ENCODE peak calls at places on chromosomes 4 and X, in seven cellular contexts. H, A, G, N, C, R and X are unnamed samples.
A peak's percentile ranks its signal among the peaks of the same experiment; 100 is the strongest.

GRCh38 chr4:145565328-145565727 is 53.9 kb upstream of the MMAA start:
- DNase-seq in A (no peak), C (no peak), N (no peak), R (no peak), G (no peak), H (no peak), X (no peak)

GRCh38 chr4:182904271-182904761 is 12.9 kb downstream of the DCTD start:
- DNase-seq in G (no peak), N (no peak), A (no peak), H (no peak), R (no peak), C (no peak), X (no peak)

GRCh38 chr4:184699941-184700340 is 34.0 kb downstream of the CENPU start:
- DNase-seq in G (no peak), R (no peak), C (peak; percentile 43), A (no peak), N (no peak), H (no peak), X (no peak)

GRCh38 chr4:99087887-99088484 is 602 bp downstream of the ADH5 start:
- DNase-seq in G (peak; percentile 17), C (peak; percentile 92), H (no peak), R (no peak), N (peak; percentile 94), A (peak; percentile 84), X (no peak)

GRCh38 chr4:176635372-176636261 is 157.1 kb downstream of the VEGFC start:
- DNase-seq in G (no peak), A (peak; percentile 69), C (peak; percentile 94), H (no peak), N (peak; percentile 86), R (no peak), X (no peak)

GRCh38 chr4:111923786-111924185 is 221.5 kb upstream of the FAM241A start:
- DNase-seq in N (no peak), A (no peak), H (no peak), G (no peak), R (no peak), C (no peak), X (no peak)

GRCh38 chr4:149347139-149347538 is 468.5 kb downstream of the IQCM start:
- DNase-seq in C (peak; percentile 16), N (peak; percentile 51), A (no peak), H (no peak), R (no peak), G (no peak), X (no peak)

GRCh38 chr4:126071346-126072333 is 756.9 kb downstream of the FAT4 start:
- DNase-seq in N (peak; percentile 73), R (no peak), C (peak; percentile 87), A (peak; percentile 14), H (no peak), G (no peak), X (no peak)

GRCh38 chr4:86717651-86718050 is 123.5 kb downstream of the PTPN13 start:
- DNase-seq in C (no peak), A (no peak), N (no peak), H (no peak), G (no peak), R (no peak), X (no peak)

GRCh38 chrX:14616876-14617275 is 87.5 kb downstream of the GLRA2 start:
- DNase-seq in H (no peak), C (no peak), G (no peak), A (no peak), N (peak; percentile 14), R (no peak), X (no peak)

GRCh38 chrX:24339911-24340310 is 20.5 kb upstream of the SUPT20HL1 start:
- DNase-seq in G (no peak), A (no peak), H (no peak), N (no peak), R (no peak), C (no peak), X (no peak)

GRCh38 chr4:2365054-2365912 is 53.2 kb downstream of the ZFYVE28 start:
- DNase-seq in C (no peak), A (no peak), G (peak; percentile 6), N (no peak), R (no peak), H (peak; percentile 71), X (no peak)

GRCh38 chr4:139611391-139611790 is 54.2 kb upstream of the MGST2 start:
- DNase-seq in C (no peak), R (no peak), N (no peak), A (no peak), H (no peak), G (no peak), X (no peak)

GRCh38 chr4:174396599-174396998 is 112.9 kb downstream of the CEP44 start:
- DNase-seq in H (no peak), C (no peak), G (no peak), A (no peak), N (no peak), R (no peak), X (no peak)

GRCh38 chr4:183332447-183332846 is 10.2 kb upstream of the CLDN24 start:
- DNase-seq in C (no peak), H (no peak), R (no peak), A (no peak), G (no peak), N (no peak), X (no peak)

GRCh38 chrX:139020793-139021192 is 309.3 kb upstream of the FGF13 start:
- DNase-seq in R (no peak), C (no peak), H (no peak), N (no peak), G (no peak), A (no peak), X (no peak)

DNA sequence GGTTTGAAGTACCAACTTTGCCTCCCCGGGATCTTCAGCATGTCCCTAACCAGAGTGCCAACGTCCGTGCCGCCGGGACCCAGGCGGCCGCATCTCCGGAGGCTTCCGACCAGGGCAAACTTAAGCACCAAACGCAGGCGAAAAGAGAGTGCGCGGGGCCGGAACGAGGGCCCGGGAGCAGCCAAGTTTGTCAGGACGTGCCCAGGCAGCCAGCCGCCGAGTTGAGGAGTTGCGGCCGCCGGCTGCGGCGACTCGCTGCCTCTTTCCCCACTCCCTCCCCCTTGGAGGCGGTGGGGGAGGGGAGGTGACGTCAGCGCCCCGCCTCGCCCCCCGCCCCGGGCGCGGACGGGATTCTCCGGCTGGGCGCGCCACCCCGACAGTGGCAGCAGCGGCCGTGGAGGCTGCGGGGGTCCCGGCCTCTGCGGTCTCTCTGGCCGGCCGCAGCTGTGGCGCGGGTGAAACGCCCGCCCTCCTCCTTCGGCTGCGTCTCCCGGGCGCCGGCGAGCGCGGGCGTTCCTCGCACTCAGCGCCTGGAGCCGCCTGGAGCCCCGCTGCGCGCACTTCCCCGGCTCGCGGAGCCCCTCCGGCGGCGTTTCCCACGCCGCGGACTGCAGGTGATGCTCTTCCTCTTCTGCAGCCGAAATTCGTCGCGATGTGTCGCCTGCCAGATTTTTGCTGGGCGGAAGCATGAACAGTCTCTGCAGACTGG is 2.9 kb upstream of the FAT1 start:
- DNase-seq in N (peak; percentile 81), C (peak; percentile 83), H (peak; percentile 88), G (no peak), A (peak; percentile 30), R (peak; percentile 87), X (peak; percentile 81)
- TF ChIP-seq CTCF in N (no peak), C (no peak), H (no peak), G (no peak), A (no peak), R (peak; percentile 40), X (no peak)

DNA sequence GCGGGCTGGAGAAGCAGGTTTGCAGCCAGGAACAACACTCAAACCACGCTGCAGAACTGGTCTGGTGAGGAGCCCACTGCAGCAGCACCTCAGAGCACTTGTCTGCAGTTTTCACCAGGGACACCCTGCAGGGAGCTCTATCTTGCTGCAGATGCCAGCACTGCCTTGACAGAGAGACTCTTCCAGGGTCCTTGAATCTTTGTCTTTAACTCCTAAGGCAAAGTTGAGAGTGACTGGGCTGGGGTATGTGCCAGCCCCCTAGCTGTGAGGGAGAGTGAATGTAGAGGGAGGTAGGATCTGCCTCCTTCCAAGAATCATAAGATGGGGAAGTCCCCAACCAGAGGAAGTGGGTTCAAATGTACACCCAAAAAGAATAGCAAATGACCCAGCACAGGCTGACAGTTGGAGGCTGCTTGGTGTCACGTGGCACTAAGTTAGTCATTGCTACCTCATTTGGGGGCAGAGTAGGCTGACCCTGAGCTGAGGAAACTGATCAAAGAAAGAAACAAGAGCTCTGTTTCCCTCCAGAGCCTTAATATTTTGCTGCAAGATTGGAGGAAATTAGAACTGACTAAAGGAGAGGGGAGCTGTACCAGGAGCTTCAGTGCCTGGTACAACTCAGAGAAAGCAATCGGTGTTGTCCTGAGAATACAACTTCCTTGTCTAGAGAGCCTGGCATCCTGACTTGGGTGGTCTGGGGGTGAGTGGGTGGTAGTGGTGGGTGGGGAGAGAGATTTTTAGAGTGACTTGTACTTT is 28.2 kb upstream of the HUWE1 start:
- DNase-seq in A (no peak), C (peak; percentile 71), N (peak; percentile 20), H (no peak), G (no peak), R (no peak), X (no peak)
- TF ChIP-seq CTCF in A (no peak), C (peak; percentile 35), N (no peak), H (no peak), G (no peak), R (no peak), X (no peak)

GRCh38 chrX:15683193-15683592 is 18.6 kb upstream of the CLTRN start:
- DNase-seq in R (no peak), H (no peak), C (no peak), G (no peak), A (no peak), N (no peak), X (no peak)

GRCh38 chrX:15686818-15687685 is 22.4 kb upstream of the CLTRN start:
- DNase-seq in H (no peak), C (peak; percentile 61), R (peak; percentile 26), N (peak; percentile 58), A (peak; percentile 60), G (peak; percentile 54), X (peak; percentile 41)
- TF ChIP-seq CTCF in H (peak; percentile 82), C (peak; percentile 70), R (peak; percentile 83), N (peak; percentile 62), A (peak; percentile 69), G (peak; percentile 73), X (peak; percentile 61)

GRCh38 chr4:56496241-56496640 is 9.3 kb upstream of the ARL9 start:
- DNase-seq in H (no peak), C (no peak), N (no peak), A (no peak), R (no peak), G (no peak), X (no peak)
- TF ChIP-seq CTCF in H (no peak), C (no peak), N (no peak), A (no peak), R (no peak), G (no peak), X (no peak)

GRCh38 chr4:788006-788635 is 37.8 kb downstream of the CPLX1 start:
- DNase-seq in G (no peak), N (no peak), C (no peak), R (no peak), A (no peak), H (peak; percentile 48), X (no peak)

GRCh38 chr4:786074-786741 is 39.7 kb downstream of the CPLX1 start:
- DNase-seq in C (no peak), R (no peak), G (no peak), H (peak; percentile 82), A (peak; percentile 21), N (no peak), X (no peak)

GRCh38 chr4:785332-786073 is 40.4 kb downstream of the CPLX1 start:
- DNase-seq in A (peak; percentile 13), C (no peak), G (no peak), N (no peak), R (no peak), H (peak; percentile 78), X (no peak)

GRCh38 chr4:787561-787981 is 38.4 kb downstream of the CPLX1 start:
- DNase-seq in N (no peak), G (no peak), C (no peak), A (peak; percentile 15), R (no peak), H (peak; percentile 66), X (no peak)

GRCh38 chr4:786861-787300 is 39.0 kb downstream of the CPLX1 start:
- DNase-seq in G (no peak), N (no peak), C (no peak), R (no peak), H (peak; percentile 72), A (peak; percentile 54), X (no peak)
- TF ChIP-seq CTCF in G (no peak), N (peak; percentile 6), C (peak; percentile 39), R (no peak), H (no peak), A (peak; percentile 26), X (no peak)